ENCODE peak calls at places on chromosome 9, in seven cellular contexts. T is spleen, P is keratinocyte, L is choroid plexus epithelial cell, I is AG09309, J is astrocyte of the spinal cord, G is endothelial cell. B is an unnamed sample.

GRCh38 chr9:32351845-32352244 is 32.6 kb upstream of the ACO1 start:
- DNase-seq in I (no peak), T (no peak), G (no peak), L (peak), J (no peak), P (no peak), B (no peak)

GRCh38 chr9:14315754-14316573 is 2.0 kb upstream of the NFIB start:
- DNase-seq in J (peak), L (peak), G (peak), I (no peak), T (no peak), P (no peak), B (no peak)

GRCh38 chr9:108444400-108445358 is 411.1 kb downstream of the ACTL7B start:
- DNase-seq in G (no peak), I (peak), J (peak), T (no peak), L (peak), P (peak), B (no peak)

GRCh38 chr9:131404581-131404980 is 10.7 kb downstream of the PRRC2B start:
- DNase-seq in I (no peak), J (peak), L (no peak), P (no peak), T (no peak), G (no peak), B (no peak)

GRCh38 chr9:16221350-16221749 is 649.1 kb downstream of the BNC2 start:
- DNase-seq in L (no peak), J (no peak), G (no peak), T (no peak), P (no peak), I (no peak), B (no peak)

GRCh38 chr9:114947058-114947457 is 16.7 kb upstream of the TNFSF8 start:
- DNase-seq in J (no peak), G (no peak), P (no peak), L (no peak), T (no peak), I (no peak), B (no peak)

GRCh38 chr9:114285166-114285867 is 37.6 kb upstream of the ORM1 start:
- DNase-seq in G (no peak), T (peak), L (peak), I (no peak), J (peak), P (no peak), B (no peak)

GRCh38 chr9:77022783-77023440 is 3.5 kb downstream of the FOXB2 start:
- DNase-seq in G (peak), T (no peak), I (no peak), P (no peak), L (no peak), J (no peak), B (no peak)

GRCh38 chr9:21385131-21385665 is at the start of gene IFNA2:
- DNase-seq in T (no peak), P (no peak), L (no peak), I (no peak), G (no peak), J (no peak), B (no peak)

GRCh38 chr9:134375430-134376385 is 49.5 kb downstream of the RXRA start:
- DNase-seq in I (no peak), T (no peak), G (no peak), P (no peak), L (peak), J (peak), B (no peak)

GRCh38 chr9:111825468-111826145 is 30.9 kb upstream of the SHOC1 start:
- DNase-seq in G (no peak), P (no peak), L (peak), T (no peak), J (no peak), I (no peak), B (no peak)

GRCh38 chr9:112380771-112381181 is 868 bp downstream of the HSDL2 start:
- DNase-seq in L (peak), I (no peak), G (no peak), T (no peak), P (no peak), J (peak), B (peak)

GRCh38 chr9:31415184-31415583 is 969.3 kb upstream of the ACO1 start:
- DNase-seq in T (no peak), G (no peak), I (no peak), J (no peak), P (no peak), L (peak), B (no peak)

GRCh38 chr9:125629451-125629850 is 77.6 kb downstream of the MAPKAP1 start:
- DNase-seq in T (no peak), J (no peak), G (no peak), P (no peak), I (no peak), L (no peak), B (no peak)

GRCh38 chr9:121538221-121538620 is 38.6 kb upstream of the GGTA1 start:
- DNase-seq in G (no peak), I (no peak), P (no peak), L (no peak), J (no peak), T (no peak), B (no peak)

GRCh38 chr9:93954436-93955355 is at the start of gene BARX1:
- DNase-seq in P (no peak), T (no peak), I (no peak), G (no peak), L (no peak), J (no peak), B (no peak)

GRCh38 chr9:77224750-77225312 is 47.5 kb downstream of the VPS13A start:
- DNase-seq in J (peak), T (no peak), G (no peak), P (no peak), I (peak), L (peak), B (no peak)

GRCh38 chr9:6658628-6659353 is 13.3 kb upstream of the GLDC start:
- DNase-seq in T (no peak), J (no peak), L (no peak), P (no peak), I (no peak), G (no peak), B (no peak)

GRCh38 chr9:3401556-3401955 is 124.2 kb downstream of the RFX3 start:
- DNase-seq in L (no peak), I (no peak), J (peak), P (no peak), G (no peak), T (no peak), B (no peak)

GRCh38 chr9:91586282-91586681 is 162.7 kb upstream of the NFIL3 start:
- DNase-seq in T (no peak), P (no peak), L (no peak), I (no peak), G (no peak), J (no peak), B (no peak)

GRCh38 chr9:91583996-91584395 is 160.4 kb upstream of the NFIL3 start:
- DNase-seq in P (no peak), T (no peak), J (no peak), G (no peak), I (no peak), L (no peak), B (no peak)

GRCh38 chr9:91583161-91583875 is 159.7 kb upstream of the NFIL3 start:
- DNase-seq in J (no peak), P (no peak), L (no peak), G (no peak), T (no peak), I (no peak), B (no peak)

GRCh38 chr9:91591627-91592026 is 168.0 kb upstream of the NFIL3 start:
- DNase-seq in I (no peak), J (no peak), T (no peak), L (no peak), G (no peak), P (no peak), B (no peak)

GRCh38 chr9:91589101-91589553 is 165.5 kb upstream of the NFIL3 start:
- DNase-seq in G (no peak), I (peak), J (peak), T (peak), P (no peak), L (peak), B (no peak)
- TF ChIP-seq CTCF in G (no peak), I (no peak), J (no peak), T (no peak), P (no peak), L (peak), B (no peak)

GRCh38 chr9:118630079-118630478 is 739.2 kb downstream of the BRINP1 start:
- DNase-seq in P (no peak), I (no peak), G (no peak), L (no peak), T (no peak), J (no peak), B (no peak)

GRCh38 chr9:118635416-118635815 is 733.8 kb downstream of the BRINP1 start:
- DNase-seq in I (no peak), P (no peak), L (no peak), G (no peak), T (no peak), J (no peak), B (no peak)

GRCh38 chr9:118637681-118638080 is 731.6 kb downstream of the BRINP1 start:
- DNase-seq in T (no peak), L (no peak), G (no peak), P (no peak), I (no peak), J (no peak), B (no peak)

GRCh38 chr9:118630931-118631595 is 738.2 kb downstream of the BRINP1 start:
- DNase-seq in L (no peak), J (no peak), T (no peak), G (no peak), P (no peak), I (no peak), B (no peak)

GRCh38 chr9:118631956-118632355 is 737.3 kb downstream of the BRINP1 start:
- DNase-seq in L (no peak), G (no peak), I (no peak), P (no peak), J (no peak), T (no peak), B (no peak)
- TF ChIP-seq CTCF in L (no peak), G (no peak), I (no peak), P (no peak), J (no peak), T (no peak), B (no peak)

DNA sequence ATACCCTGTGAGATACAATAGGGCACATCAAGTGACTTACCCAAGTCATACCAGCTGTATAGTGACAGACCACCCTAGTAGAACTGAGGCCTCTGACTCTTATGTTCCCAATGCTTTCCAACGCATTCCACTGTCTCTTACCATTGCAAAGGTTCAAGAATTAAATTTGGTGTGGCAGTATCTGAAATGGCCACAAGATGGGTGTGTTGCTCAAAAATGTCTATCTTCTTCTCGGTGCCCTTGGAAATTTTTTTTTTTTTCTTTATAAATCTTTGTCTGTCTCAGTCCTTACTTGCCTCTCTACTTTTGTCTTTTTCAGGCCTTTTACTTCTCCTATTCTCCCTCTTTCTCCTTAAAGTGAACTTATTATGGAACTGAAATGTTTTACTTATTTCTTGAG is 48.4 kb downstream of the GPR21 start:
- DNase-seq in J (peak), L (peak), T (no peak), I (no peak), P (no peak), G (peak), B (peak)
- TF ChIP-seq CTCF in J (peak), L (peak), T (peak), I (peak), P (peak), G (peak), B (peak)

GRCh38 chr9:81083062-81083461 is 606.3 kb downstream of the TLE1 start:
- DNase-seq in J (peak), T (no peak), I (no peak), L (peak), G (no peak), P (no peak), B (no peak)
- TF ChIP-seq CTCF in J (peak), T (no peak), I (peak), L (peak), G (no peak), P (peak), B (no peak)

GRCh38 chr9:71816782-71817549 is 48.7 kb upstream of the CEMIP2 start:
- DNase-seq in J (no peak), I (no peak), G (peak), T (no peak), L (no peak), P (no peak), B (no peak)

GRCh38 chr9:71814805-71815204 is 46.5 kb upstream of the CEMIP2 start:
- DNase-seq in L (no peak), J (no peak), T (no peak), P (no peak), I (no peak), G (no peak), B (no peak)

GRCh38 chr9:71806916-71807315 is 38.6 kb upstream of the CEMIP2 start:
- DNase-seq in P (peak), I (no peak), L (peak), J (peak), T (peak), G (peak), B (peak)

GRCh38 chr9:71814226-71814625 is 45.9 kb upstream of the CEMIP2 start:
- DNase-seq in G (no peak), J (no peak), P (no peak), T (no peak), L (no peak), I (no peak), B (no peak)

GRCh38 chr9:71812385-71812784 is 44.1 kb upstream of the CEMIP2 start:
- DNase-seq in G (no peak), I (peak), L (peak), P (no peak), T (no peak), J (peak), B (no peak)
- TF ChIP-seq CTCF in G (no peak), I (peak), L (peak), P (peak), T (no peak), J (peak), B (no peak)

GRCh38 chr9:135573124-135573523 is 11.6 kb downstream of the PAEP start:
- DNase-seq in T (no peak), P (no peak), G (no peak), L (no peak), I (no peak), J (no peak), B (no peak)
- TF ChIP-seq CTCF in T (no peak), P (no peak), G (no peak), L (no peak), I (no peak), J (no peak), B (no peak)

GRCh38 chr9:35617548-35617947 is 665 bp downstream of the CD72 start:
- DNase-seq in I (no peak), L (no peak), P (no peak), T (no peak), J (no peak), G (no peak), B (no peak)

GRCh38 chr9:35618854-35619799 is 914 bp upstream of the CD72 start:
- DNase-seq in P (no peak), I (no peak), T (peak), J (no peak), L (peak), G (no peak), B (peak)

GRCh38 chr9:35618325-35618727 is at the start of gene CD72:
- DNase-seq in P (no peak), L (no peak), I (no peak), G (no peak), J (no peak), T (peak), B (no peak)

GRCh38 chr9:35615981-35616680 is 2.1 kb downstream of the CD72 start:
- DNase-seq in I (no peak), P (no peak), G (no peak), J (no peak), T (no peak), L (no peak), B (no peak)

GRCh38 chr9:35616681-35617459 is 1.3 kb downstream of the CD72 start:
- DNase-seq in J (peak), L (peak), P (peak), G (peak), I (peak), T (peak), B (peak)
- TF ChIP-seq CTCF in J (peak), L (no peak), P (no peak), G (no peak), I (no peak), T (peak), B (peak)